ENCODE peak calls at places on chromosomes 6 and 20, in seven cellular contexts. One of them, this sample, is unnamed. For H3K4me1, the result is how much of the 10 kb centered on the place peaks cover.

GRCh38 chr6:27250955-27251671 is 3.6 kb downstream of the PRSS16 start:
- DNase-seq in transverse colon: peak
- DNase-seq in Caco-2: peak
- DNase-seq in psoas muscle: no peak
- DNase-seq in endothelial cell of umbilical vein: no peak
- DNase-seq in BE2C: peak
- DNase-seq in IMR-90: no peak
- DNase-seq in this sample: peak

GRCh38 chr6:136525586-136526195 is 24.5 kb downstream of the MAP7 start:
- DNase-seq in IMR-90: no peak
- DNase-seq in Caco-2: no peak
- DNase-seq in BE2C: peak
- DNase-seq in transverse colon: no peak
- DNase-seq in psoas muscle: no peak
- DNase-seq in endothelial cell of umbilical vein: no peak
- DNase-seq in this sample: no peak

GRCh38 chr6:75230484-75231325 is 12.9 kb downstream of the COX7A2 start:
- DNase-seq in Caco-2: peak
- DNase-seq in BE2C: peak
- DNase-seq in psoas muscle: no peak
- DNase-seq in transverse colon: peak
- DNase-seq in endothelial cell of umbilical vein: peak
- DNase-seq in IMR-90: peak
- DNase-seq in this sample: peak

GRCh38 chr6:168557512-168557911 is 116.5 kb downstream of the SMOC2 start:
- DNase-seq in psoas muscle: no peak
- DNase-seq in IMR-90: no peak
- DNase-seq in transverse colon: no peak
- DNase-seq in Caco-2: no peak
- DNase-seq in endothelial cell of umbilical vein: no peak
- DNase-seq in BE2C: no peak
- DNase-seq in this sample: no peak

GRCh38 chr20:25356294-25356933 is 34.2 kb downstream of the ABHD12 start:
- DNase-seq in psoas muscle: no peak
- DNase-seq in Caco-2: no peak
- DNase-seq in BE2C: peak
- DNase-seq in endothelial cell of umbilical vein: no peak
- DNase-seq in IMR-90: no peak
- DNase-seq in transverse colon: no peak
- DNase-seq in this sample: no peak

GRCh38 chr20:1895674-1896496 is 678 bp downstream of the SIRPA start:
- DNase-seq in psoas muscle: peak
- DNase-seq in BE2C: no peak
- DNase-seq in transverse colon: no peak
- DNase-seq in IMR-90: no peak
- DNase-seq in endothelial cell of umbilical vein: peak
- DNase-seq in Caco-2: no peak
- DNase-seq in this sample: no peak

GRCh38 chr6:127077886-127078285 is 40.6 kb upstream of the RSPO3 start:
- DNase-seq in BE2C: no peak
- DNase-seq in endothelial cell of umbilical vein: peak
- DNase-seq in transverse colon: no peak
- DNase-seq in IMR-90: no peak
- DNase-seq in psoas muscle: no peak
- DNase-seq in Caco-2: no peak
- DNase-seq in this sample: no peak

GRCh38 chr6:4941782-4942672 is 61.8 kb downstream of the RPP40 start:
- DNase-seq in Caco-2: peak
- DNase-seq in transverse colon: no peak
- DNase-seq in endothelial cell of umbilical vein: peak
- DNase-seq in BE2C: no peak
- DNase-seq in IMR-90: peak
- DNase-seq in psoas muscle: no peak
- DNase-seq in this sample: peak

GRCh38 chr6:166987930-166988329 is 11.3 kb upstream of the CEP43 start:
- DNase-seq in transverse colon: no peak
- DNase-seq in BE2C: no peak
- DNase-seq in psoas muscle: no peak
- DNase-seq in IMR-90: no peak
- DNase-seq in Caco-2: no peak
- DNase-seq in endothelial cell of umbilical vein: peak
- DNase-seq in this sample: no peak

GRCh38 chr20:33081411-33082154 is 2.1 kb downstream of the BPIFB4 start:
- DNase-seq in transverse colon: no peak
- DNase-seq in BE2C: no peak
- DNase-seq in Caco-2: no peak
- DNase-seq in endothelial cell of umbilical vein: no peak
- DNase-seq in IMR-90: no peak
- DNase-seq in psoas muscle: no peak
- DNase-seq in this sample: no peak

GRCh38 chr20:46222521-46223007 is 85.7 kb downstream of the CDH22 start:
- DNase-seq in Caco-2: no peak
- DNase-seq in psoas muscle: peak
- DNase-seq in endothelial cell of umbilical vein: no peak
- DNase-seq in BE2C: no peak
- DNase-seq in IMR-90: no peak
- DNase-seq in transverse colon: no peak
- DNase-seq in this sample: no peak

GRCh38 chr20:13373400-13373799 is 152.3 kb downstream of the ISM1 start:
- DNase-seq in endothelial cell of umbilical vein: no peak
- DNase-seq in BE2C: no peak
- DNase-seq in psoas muscle: no peak
- DNase-seq in IMR-90: no peak
- DNase-seq in Caco-2: no peak
- DNase-seq in transverse colon: no peak
- DNase-seq in this sample: no peak

GRCh38 chr6:146890644-146891434 is 292.1 kb downstream of the ADGB start:
- DNase-seq in Caco-2: no peak
- DNase-seq in transverse colon: no peak
- DNase-seq in IMR-90: no peak
- DNase-seq in BE2C: no peak
- DNase-seq in endothelial cell of umbilical vein: no peak
- DNase-seq in psoas muscle: no peak
- DNase-seq in this sample: no peak

GRCh38 chr6:81820979-81821378 is 68.5 kb upstream of the TENT5A start:
- DNase-seq in Caco-2: no peak
- DNase-seq in psoas muscle: no peak
- DNase-seq in IMR-90: no peak
- DNase-seq in endothelial cell of umbilical vein: no peak
- DNase-seq in transverse colon: no peak
- DNase-seq in BE2C: no peak
- DNase-seq in this sample: peak

DNA sequence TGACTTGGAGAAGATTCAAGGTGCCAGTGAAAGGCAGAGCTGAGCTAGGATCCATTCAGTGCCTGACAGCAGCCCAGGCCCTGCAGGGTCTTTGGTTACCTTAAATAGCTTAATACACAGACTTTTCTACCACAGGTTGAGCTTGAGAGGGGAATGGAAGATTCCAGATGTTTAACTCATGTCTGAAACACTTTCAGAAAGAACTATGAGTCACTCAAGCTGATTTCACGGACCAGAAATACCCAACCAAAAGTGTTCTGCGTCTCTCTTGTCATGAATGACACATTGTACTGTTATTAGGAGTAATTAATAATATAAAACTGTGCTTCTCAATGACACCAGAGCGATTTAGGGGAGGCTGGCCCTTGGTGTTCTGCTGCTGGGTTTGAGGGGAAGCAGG is 6.4 kb upstream of the PMEPA1 start:
- DNase-seq in transverse colon: no peak
- DNase-seq in endothelial cell of umbilical vein: no peak
- DNase-seq in Caco-2: no peak
- DNase-seq in psoas muscle: no peak
- DNase-seq in IMR-90: peak
- DNase-seq in BE2C: no peak
- DNase-seq in this sample: peak
- H3K4me1 ChIP-seq in transverse colon: under half
- H3K4me1 ChIP-seq in endothelial cell of umbilical vein: under half
- H3K4me1 ChIP-seq in Caco-2: under half
- H3K4me1 ChIP-seq in psoas muscle: half or more
- H3K4me1 ChIP-seq in IMR-90: under half
- H3K4me1 ChIP-seq in BE2C: under half
- H3K4me1 ChIP-seq in this sample: under half

DNA sequence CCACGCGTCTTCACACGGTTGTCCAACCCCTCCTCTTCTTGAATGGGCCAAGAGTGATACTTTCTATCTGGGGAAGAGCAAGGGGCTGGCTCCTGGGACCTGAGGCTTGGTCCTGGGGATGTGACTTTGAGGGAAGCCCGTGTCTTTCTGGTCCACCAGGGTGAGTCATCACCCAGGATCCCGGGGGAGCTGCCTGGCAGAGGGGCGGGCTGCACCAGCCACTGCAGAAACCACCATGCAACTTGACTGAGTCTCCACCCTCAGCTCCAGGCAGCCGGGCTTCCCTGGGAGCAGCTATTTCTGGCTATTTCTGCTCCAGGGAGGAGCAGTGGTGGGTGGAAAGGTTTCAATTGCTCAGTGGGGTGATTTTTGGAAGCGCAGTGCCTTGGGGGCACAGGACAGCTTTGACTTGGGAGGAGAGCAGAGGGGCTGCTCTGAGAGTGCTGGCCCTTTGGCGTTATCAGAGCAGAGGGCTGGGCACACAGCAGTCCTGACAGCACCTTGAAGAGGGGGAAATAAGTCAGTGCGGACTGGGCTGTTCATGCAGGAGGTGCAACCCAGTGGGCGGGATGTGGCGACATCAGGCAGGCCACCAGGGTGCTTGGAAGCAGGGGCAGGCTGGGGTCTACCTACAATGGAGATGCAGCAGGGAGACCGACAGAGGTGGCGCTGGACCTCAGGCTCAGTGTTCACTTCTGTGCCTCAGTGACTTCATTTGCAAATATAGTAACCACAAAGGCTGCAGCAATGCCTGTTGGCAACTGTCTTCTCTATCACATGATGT is 45.1 kb upstream of the FAM83D start:
- DNase-seq in IMR-90: no peak
- DNase-seq in endothelial cell of umbilical vein: no peak
- DNase-seq in Caco-2: no peak
- DNase-seq in BE2C: peak
- DNase-seq in psoas muscle: no peak
- DNase-seq in transverse colon: no peak
- DNase-seq in this sample: no peak
- H3K4me1 ChIP-seq in IMR-90: under half
- H3K4me1 ChIP-seq in endothelial cell of umbilical vein: under half
- H3K4me1 ChIP-seq in Caco-2: under half
- H3K4me1 ChIP-seq in BE2C: half or more
- H3K4me1 ChIP-seq in psoas muscle: under half
- H3K4me1 ChIP-seq in transverse colon: under half
- H3K4me1 ChIP-seq in this sample: under half

DNA sequence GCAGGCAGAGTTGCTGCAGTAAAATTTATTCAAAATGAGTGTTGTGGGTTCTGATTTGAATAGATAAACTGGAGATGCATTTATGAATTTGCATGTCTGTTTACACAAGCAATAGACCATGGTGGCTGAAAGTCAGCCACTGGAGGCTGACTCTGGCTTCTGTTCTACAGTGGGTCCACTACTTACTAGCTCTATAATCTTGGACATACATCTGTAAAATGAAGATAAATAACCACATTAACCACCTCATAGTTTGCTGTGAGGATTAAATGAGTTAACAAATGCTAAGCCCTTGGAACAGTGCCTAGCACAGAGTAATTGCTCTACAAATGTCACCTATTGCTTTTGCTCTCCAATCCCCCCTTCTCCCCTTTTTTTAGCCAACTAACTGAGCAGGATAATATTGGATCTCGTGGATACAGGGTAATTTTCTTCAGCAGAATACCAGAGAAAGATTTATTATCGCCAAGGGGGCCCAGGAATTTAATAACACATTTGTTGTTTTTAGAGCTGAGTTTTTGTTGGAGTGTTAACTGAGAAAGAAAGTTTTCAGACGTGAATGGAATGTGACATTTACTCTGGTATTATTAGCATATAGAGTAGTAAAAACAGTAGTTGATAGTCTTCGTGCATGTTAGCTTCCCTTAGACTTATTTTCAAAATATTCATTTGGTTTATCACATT is 1.4 kb upstream of the PM20D2 start:
- DNase-seq in endothelial cell of umbilical vein: no peak
- DNase-seq in Caco-2: no peak
- DNase-seq in transverse colon: no peak
- DNase-seq in IMR-90: no peak
- DNase-seq in BE2C: no peak
- DNase-seq in psoas muscle: no peak
- DNase-seq in this sample: no peak
- H3K4me1 ChIP-seq in endothelial cell of umbilical vein: under half
- H3K4me1 ChIP-seq in Caco-2: under half
- H3K4me1 ChIP-seq in transverse colon: under half
- H3K4me1 ChIP-seq in IMR-90: under half
- H3K4me1 ChIP-seq in BE2C: under half
- H3K4me1 ChIP-seq in psoas muscle: under half
- H3K4me1 ChIP-seq in this sample: under half

GRCh38 chr20:62148908-62149314 is 5.3 kb downstream of the SS18L1 start:
- DNase-seq in endothelial cell of umbilical vein: no peak
- DNase-seq in BE2C: no peak
- DNase-seq in IMR-90: no peak
- DNase-seq in psoas muscle: peak
- DNase-seq in transverse colon: no peak
- DNase-seq in Caco-2: no peak
- DNase-seq in this sample: no peak

GRCh38 chr20:62147528-62147927 is 4.0 kb downstream of the SS18L1 start:
- DNase-seq in psoas muscle: no peak
- DNase-seq in transverse colon: no peak
- DNase-seq in IMR-90: no peak
- DNase-seq in endothelial cell of umbilical vein: no peak
- DNase-seq in BE2C: no peak
- DNase-seq in Caco-2: no peak
- DNase-seq in this sample: no peak

GRCh38 chr20:62151225-62151624 is 7.7 kb downstream of the SS18L1 start:
- DNase-seq in endothelial cell of umbilical vein: no peak
- DNase-seq in transverse colon: no peak
- DNase-seq in BE2C: no peak
- DNase-seq in IMR-90: no peak
- DNase-seq in Caco-2: no peak
- DNase-seq in psoas muscle: no peak
- DNase-seq in this sample: no peak

GRCh38 chr20:62150236-62150575 is 6.6 kb downstream of the SS18L1 start:
- DNase-seq in IMR-90: no peak
- DNase-seq in psoas muscle: no peak
- DNase-seq in transverse colon: no peak
- DNase-seq in endothelial cell of umbilical vein: no peak
- DNase-seq in Caco-2: no peak
- DNase-seq in BE2C: no peak
- DNase-seq in this sample: no peak

DNA sequence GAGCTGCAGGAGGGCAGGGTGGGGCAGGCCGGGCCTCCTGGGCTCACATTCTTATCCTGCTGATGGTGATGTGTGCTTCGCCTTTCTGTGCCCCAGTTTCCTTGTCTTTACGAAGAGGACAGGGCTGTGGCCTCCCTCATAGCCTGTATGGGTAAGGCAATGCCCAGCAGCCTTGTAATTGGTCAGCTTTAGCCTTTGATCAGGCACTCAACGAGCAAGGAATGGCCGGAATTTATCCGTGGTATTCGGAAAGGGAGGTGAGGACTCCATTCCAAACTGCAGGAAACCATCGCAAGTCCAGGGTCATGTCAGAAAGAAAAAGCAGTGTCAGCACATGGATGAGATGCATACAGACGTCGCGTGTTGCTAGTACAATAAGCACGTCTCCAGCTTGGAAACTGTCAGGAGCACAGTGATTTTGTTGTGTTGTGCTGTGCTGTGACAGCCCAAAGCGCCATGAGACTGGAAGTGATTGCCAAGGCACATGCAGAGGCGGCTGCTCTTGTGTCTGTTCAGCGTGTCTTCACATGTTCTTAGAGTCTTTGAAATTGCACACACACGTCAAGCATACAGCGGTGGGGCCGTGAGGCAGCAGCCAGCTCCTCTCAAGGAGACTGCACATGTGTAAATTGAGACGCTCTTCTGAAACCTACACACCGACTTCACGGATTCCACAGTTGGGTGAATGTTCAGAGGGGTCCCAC is 6.1 kb downstream of the SS18L1 start:
- DNase-seq in transverse colon: no peak
- DNase-seq in endothelial cell of umbilical vein: no peak
- DNase-seq in IMR-90: peak
- DNase-seq in Caco-2: peak
- DNase-seq in psoas muscle: no peak
- DNase-seq in BE2C: no peak
- DNase-seq in this sample: no peak
- H3K4me1 ChIP-seq in transverse colon: under half
- H3K4me1 ChIP-seq in endothelial cell of umbilical vein: under half
- H3K4me1 ChIP-seq in IMR-90: under half
- H3K4me1 ChIP-seq in Caco-2: under half
- H3K4me1 ChIP-seq in psoas muscle: under half
- H3K4me1 ChIP-seq in BE2C: under half
- H3K4me1 ChIP-seq in this sample: under half

This sample was measured in fibroblast of lung.